ENCODE peak calls at places on chromosome 15, in six cellular contexts. One of them, this sample, is unnamed.
A peak's percentile ranks its signal among the peaks of the same experiment; 100 is the strongest.

GRCh38 chr15:65642588-65642987 is 20.9 kb downstream of the SLC24A1 start:
- DNase-seq in sigmoid colon: no peak
- DNase-seq in GM23338: no peak
- DNase-seq in prostate gland: no peak
- DNase-seq in breast epithelium: no peak
- DNase-seq in suprapubic skin: no peak
- DNase-seq in this sample: no peak

GRCh38 chr15:58475573-58476524 is 44.1 kb downstream of the LIPC start:
- DNase-seq in sigmoid colon: no peak
- DNase-seq in GM23338: no peak
- DNase-seq in prostate gland: no peak
- DNase-seq in breast epithelium: no peak
- DNase-seq in suprapubic skin: no peak
- DNase-seq in this sample: no peak

GRCh38 chr15:48636511-48636910 is 9.0 kb downstream of the FBN1 start:
- DNase-seq in sigmoid colon: no peak
- DNase-seq in GM23338: no peak
- DNase-seq in prostate gland: no peak
- DNase-seq in breast epithelium: no peak
- DNase-seq in suprapubic skin: no peak
- DNase-seq in this sample: no peak

GRCh38 chr15:38002883-38003477 is 68.5 kb downstream of the TMCO5A start:
- DNase-seq in sigmoid colon: no peak
- DNase-seq in GM23338: peak; percentile 83
- DNase-seq in prostate gland: peak; percentile 18
- DNase-seq in breast epithelium: no peak
- DNase-seq in suprapubic skin: no peak
- DNase-seq in this sample: peak; percentile 71

GRCh38 chr15:41571948-41572347 is 12.9 kb downstream of the TYRO3 start:
- DNase-seq in sigmoid colon: no peak
- DNase-seq in GM23338: no peak
- DNase-seq in prostate gland: no peak
- DNase-seq in breast epithelium: no peak
- DNase-seq in suprapubic skin: no peak
- DNase-seq in this sample: no peak

GRCh38 chr15:51227967-51228783 is 110.2 kb downstream of the CYP19A1 start:
- DNase-seq in sigmoid colon: no peak
- DNase-seq in GM23338: peak; percentile 42
- DNase-seq in prostate gland: no peak
- DNase-seq in breast epithelium: no peak
- DNase-seq in suprapubic skin: no peak
- DNase-seq in this sample: no peak

GRCh38 chr15:44501768-44502366 is 35.1 kb upstream of the EIF3J start:
- DNase-seq in sigmoid colon: no peak
- DNase-seq in GM23338: peak; percentile 54
- DNase-seq in prostate gland: no peak
- DNase-seq in breast epithelium: no peak
- DNase-seq in suprapubic skin: no peak
- DNase-seq in this sample: no peak

GRCh38 chr15:70856884-70857546 is 3.1 kb upstream of the LARP6 start:
- DNase-seq in sigmoid colon: peak; percentile 91
- DNase-seq in GM23338: no peak
- DNase-seq in prostate gland: no peak
- DNase-seq in breast epithelium: peak; percentile 43
- DNase-seq in suprapubic skin: no peak
- DNase-seq in this sample: peak; percentile 47

GRCh38 chr15:47820780-47821319 is 103.5 kb downstream of the SEMA6D start:
- DNase-seq in sigmoid colon: no peak
- DNase-seq in GM23338: no peak
- DNase-seq in prostate gland: no peak
- DNase-seq in breast epithelium: no peak
- DNase-seq in suprapubic skin: no peak
- DNase-seq in this sample: no peak

GRCh38 chr15:84398763-84399701 is 163.5 kb downstream of the GOLGA6L4 start:
- DNase-seq in sigmoid colon: no peak
- DNase-seq in GM23338: peak; percentile 4
- DNase-seq in prostate gland: no peak
- DNase-seq in breast epithelium: peak; percentile 12
- DNase-seq in suprapubic skin: peak; percentile 73
- DNase-seq in this sample: no peak

GRCh38 chr15:79977431-79977940 is 6.5 kb upstream of the BCL2A1 start:
- DNase-seq in sigmoid colon: no peak
- DNase-seq in GM23338: no peak
- DNase-seq in prostate gland: no peak
- DNase-seq in breast epithelium: no peak
- DNase-seq in suprapubic skin: no peak
- DNase-seq in this sample: peak; percentile 14
- H3K4me1 ChIP-seq in sigmoid colon: no peaks in the 10 kb centered on the region
- H3K4me1 ChIP-seq in GM23338: no peaks in the 10 kb centered on the region
- H3K4me1 ChIP-seq in prostate gland: no peaks in the 10 kb centered on the region
- H3K4me1 ChIP-seq in breast epithelium: no peaks in the 10 kb centered on the region
- H3K4me1 ChIP-seq in suprapubic skin: peaks cover 6% of the 10 kb centered on the region
- H3K4me1 ChIP-seq in this sample: no peaks in the 10 kb centered on the region

DNA sequence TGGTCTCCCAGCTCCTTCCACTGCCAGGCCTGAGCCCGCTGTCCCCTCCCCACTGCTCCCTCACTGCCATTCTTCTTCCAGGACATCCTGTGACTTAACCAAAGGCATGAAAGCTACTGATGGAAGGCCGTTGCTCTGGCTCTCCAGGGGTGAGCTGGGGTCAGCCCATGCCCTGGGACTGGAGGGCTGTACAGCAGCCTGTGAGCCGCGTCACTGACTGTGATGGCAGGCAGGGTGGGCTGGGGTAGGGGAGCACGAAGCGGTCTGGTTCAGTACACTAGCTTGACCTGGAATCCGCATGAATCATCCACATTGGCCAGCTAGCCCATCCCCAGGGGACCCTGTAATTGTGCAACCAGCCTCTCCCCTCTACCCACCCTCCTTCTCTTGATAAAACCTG is 30.8 kb downstream of the CORO2B start:
- DNase-seq in sigmoid colon: peak; percentile 91
- DNase-seq in GM23338: no peak
- DNase-seq in prostate gland: no peak
- DNase-seq in breast epithelium: peak; percentile 35
- DNase-seq in suprapubic skin: peak; percentile 92
- DNase-seq in this sample: peak; percentile 14
- TF ChIP-seq POLR2AphosphoS5 in sigmoid colon: peak; percentile 42
- TF ChIP-seq POLR2AphosphoS5 in GM23338: no peak
- TF ChIP-seq POLR2AphosphoS5 in prostate gland: no peak
- TF ChIP-seq POLR2AphosphoS5 in breast epithelium: peak; percentile 72
- TF ChIP-seq POLR2AphosphoS5 in suprapubic skin: no peak
- TF ChIP-seq POLR2AphosphoS5 in this sample: no peak

GRCh38 chr15:60392986-60393811 is 4.6 kb downstream of the ANXA2 start:
- DNase-seq in sigmoid colon: peak; percentile 92
- DNase-seq in GM23338: no peak
- DNase-seq in prostate gland: peak; percentile 94
- DNase-seq in breast epithelium: peak; percentile 84
- DNase-seq in suprapubic skin: no peak
- DNase-seq in this sample: peak; percentile 72
- H3K27ac ChIP-seq in sigmoid colon: peak overlapping the region; percentile 98
- H3K27ac ChIP-seq in GM23338: peak overlapping the region; percentile 53
- H3K27ac ChIP-seq in prostate gland: peak overlapping the region; percentile 93
- H3K27ac ChIP-seq in breast epithelium: peak overlapping the region; percentile 99
- H3K27ac ChIP-seq in suprapubic skin: peak overlapping the region; percentile 100
- H3K27ac ChIP-seq in this sample: peak overlapping the region; percentile 98

GRCh38 chr15:78944202-78944625 is 632 bp downstream of the CTSH start:
- DNase-seq in sigmoid colon: no peak
- DNase-seq in GM23338: no peak
- DNase-seq in prostate gland: no peak
- DNase-seq in breast epithelium: no peak
- DNase-seq in suprapubic skin: no peak
- DNase-seq in this sample: peak; percentile 35
- H3K4me1 ChIP-seq in sigmoid colon: peaks cover 14% of the 10 kb centered on the region
- H3K4me1 ChIP-seq in GM23338: no peaks in the 10 kb centered on the region
- H3K4me1 ChIP-seq in prostate gland: no peaks in the 10 kb centered on the region
- H3K4me1 ChIP-seq in breast epithelium: no peaks in the 10 kb centered on the region
- H3K4me1 ChIP-seq in suprapubic skin: peaks cover 25% of the 10 kb centered on the region
- H3K4me1 ChIP-seq in this sample: no peaks in the 10 kb centered on the region

GRCh38 chr15:81295466-81296145 is 28.3 kb downstream of the STARD5 start:
- DNase-seq in sigmoid colon: no peak
- DNase-seq in GM23338: no peak
- DNase-seq in prostate gland: no peak
- DNase-seq in breast epithelium: no peak
- DNase-seq in suprapubic skin: no peak
- DNase-seq in this sample: peak; percentile 10

GRCh38 chr15:81297580-81298575 is 26.1 kb downstream of the STARD5 start:
- DNase-seq in sigmoid colon: no peak
- DNase-seq in GM23338: no peak
- DNase-seq in prostate gland: no peak
- DNase-seq in breast epithelium: no peak
- DNase-seq in suprapubic skin: no peak
- DNase-seq in this sample: peak; percentile 6

GRCh38 chr15:81297147-81297572 is 26.8 kb downstream of the STARD5 start:
- DNase-seq in sigmoid colon: no peak
- DNase-seq in GM23338: no peak
- DNase-seq in prostate gland: no peak
- DNase-seq in breast epithelium: no peak
- DNase-seq in suprapubic skin: no peak
- DNase-seq in this sample: peak; percentile 8

GRCh38 chr15:81296218-81296617 is 27.7 kb downstream of the STARD5 start:
- DNase-seq in sigmoid colon: no peak
- DNase-seq in GM23338: no peak
- DNase-seq in prostate gland: no peak
- DNase-seq in breast epithelium: no peak
- DNase-seq in suprapubic skin: no peak
- DNase-seq in this sample: peak; percentile 7

DNA sequence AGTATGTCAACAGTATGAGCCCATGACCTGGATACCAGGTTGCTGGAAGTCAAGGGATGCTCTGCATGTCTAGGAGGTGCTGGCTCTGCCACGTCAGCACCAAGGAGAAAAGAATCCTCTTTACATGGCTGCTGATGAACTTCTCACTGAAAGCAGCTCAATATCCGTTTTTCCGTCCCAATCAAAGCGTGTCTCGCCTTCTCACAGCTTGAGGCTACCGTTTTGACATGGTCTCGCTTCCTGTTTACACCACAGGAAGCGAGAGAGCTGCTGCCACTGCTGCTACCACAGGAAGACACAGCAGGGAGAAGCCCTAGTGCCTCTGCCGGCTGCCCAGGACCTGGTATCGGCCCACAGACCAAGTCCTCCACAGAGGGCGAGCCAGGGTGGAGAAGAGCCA is 27.3 kb downstream of the STARD5 start:
- DNase-seq in sigmoid colon: peak; percentile 73
- DNase-seq in GM23338: no peak
- DNase-seq in prostate gland: no peak
- DNase-seq in breast epithelium: peak; percentile 37
- DNase-seq in suprapubic skin: no peak
- DNase-seq in this sample: peak; percentile 78
- TF ChIP-seq POLR2AphosphoS5 in sigmoid colon: peak; percentile 36
- TF ChIP-seq POLR2AphosphoS5 in GM23338: no peak
- TF ChIP-seq POLR2AphosphoS5 in prostate gland: no peak
- TF ChIP-seq POLR2AphosphoS5 in breast epithelium: no peak
- TF ChIP-seq POLR2AphosphoS5 in suprapubic skin: peak; percentile 7
- TF ChIP-seq POLR2AphosphoS5 in this sample: peak; percentile 72

DNA sequence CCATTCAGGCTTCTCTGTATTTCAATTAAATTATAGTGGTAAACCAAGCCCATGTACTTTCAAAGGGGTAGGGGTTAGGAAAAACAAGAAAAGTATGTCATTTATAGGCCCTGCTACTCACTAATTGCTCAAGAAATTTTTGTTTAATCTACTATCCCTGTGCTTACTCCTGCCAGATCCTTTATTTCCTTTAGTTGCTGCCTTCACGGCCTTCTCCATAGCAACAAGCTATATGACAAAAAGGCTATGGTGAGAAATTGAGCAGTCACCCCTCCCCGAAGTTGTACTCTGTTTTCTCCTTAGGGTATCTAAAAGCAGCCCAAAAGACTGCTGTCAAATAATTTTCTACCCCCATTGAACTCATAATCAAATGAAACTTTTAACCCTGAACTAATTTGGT is 139.3 kb downstream of the RBPMS2 start:
- DNase-seq in sigmoid colon: no peak
- DNase-seq in GM23338: no peak
- DNase-seq in prostate gland: no peak
- DNase-seq in breast epithelium: no peak
- DNase-seq in suprapubic skin: no peak
- DNase-seq in this sample: no peak
- H3K27ac ChIP-seq in sigmoid colon: peak overlapping the region; percentile 29
- H3K27ac ChIP-seq in GM23338: peak overlapping the region; percentile 87
- H3K27ac ChIP-seq in prostate gland: peak overlapping the region; percentile 42
- H3K27ac ChIP-seq in breast epithelium: peak overlapping the region; percentile 40
- H3K27ac ChIP-seq in suprapubic skin: peak overlapping the region; percentile 50
- H3K27ac ChIP-seq in this sample: peak overlapping the region; percentile 72

DNA sequence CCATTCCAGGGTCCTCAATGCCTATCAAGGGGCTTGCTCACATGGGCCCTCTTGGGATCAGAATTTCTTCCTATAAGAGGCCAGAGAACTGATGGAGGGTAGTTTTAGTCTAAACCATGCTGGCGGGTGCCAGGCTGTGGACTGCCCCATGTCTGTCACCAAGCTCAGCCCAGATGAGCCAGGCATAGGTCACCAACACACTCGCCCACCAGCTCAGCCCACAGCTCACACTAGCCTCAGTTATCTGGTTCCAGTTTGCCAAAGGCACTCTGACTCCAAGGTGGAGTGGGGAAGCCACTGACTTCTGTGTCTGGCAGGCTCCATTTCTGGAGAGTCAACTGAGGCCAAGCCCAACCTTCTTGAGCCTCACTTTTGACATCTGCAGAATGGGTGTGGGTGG is 50.7 kb upstream of the INSYN1 start:
- DNase-seq in sigmoid colon: no peak
- DNase-seq in GM23338: no peak
- DNase-seq in prostate gland: no peak
- DNase-seq in breast epithelium: no peak
- DNase-seq in suprapubic skin: no peak
- DNase-seq in this sample: no peak
- H3K4me1 ChIP-seq in sigmoid colon: peaks cover 35% of the 10 kb centered on the region
- H3K4me1 ChIP-seq in GM23338: no peaks in the 10 kb centered on the region
- H3K4me1 ChIP-seq in prostate gland: peaks cover 6% of the 10 kb centered on the region
- H3K4me1 ChIP-seq in breast epithelium: no peaks in the 10 kb centered on the region
- H3K4me1 ChIP-seq in suprapubic skin: peaks cover 34% of the 10 kb centered on the region
- H3K4me1 ChIP-seq in this sample: peaks cover 18% of the 10 kb centered on the region

DNA sequence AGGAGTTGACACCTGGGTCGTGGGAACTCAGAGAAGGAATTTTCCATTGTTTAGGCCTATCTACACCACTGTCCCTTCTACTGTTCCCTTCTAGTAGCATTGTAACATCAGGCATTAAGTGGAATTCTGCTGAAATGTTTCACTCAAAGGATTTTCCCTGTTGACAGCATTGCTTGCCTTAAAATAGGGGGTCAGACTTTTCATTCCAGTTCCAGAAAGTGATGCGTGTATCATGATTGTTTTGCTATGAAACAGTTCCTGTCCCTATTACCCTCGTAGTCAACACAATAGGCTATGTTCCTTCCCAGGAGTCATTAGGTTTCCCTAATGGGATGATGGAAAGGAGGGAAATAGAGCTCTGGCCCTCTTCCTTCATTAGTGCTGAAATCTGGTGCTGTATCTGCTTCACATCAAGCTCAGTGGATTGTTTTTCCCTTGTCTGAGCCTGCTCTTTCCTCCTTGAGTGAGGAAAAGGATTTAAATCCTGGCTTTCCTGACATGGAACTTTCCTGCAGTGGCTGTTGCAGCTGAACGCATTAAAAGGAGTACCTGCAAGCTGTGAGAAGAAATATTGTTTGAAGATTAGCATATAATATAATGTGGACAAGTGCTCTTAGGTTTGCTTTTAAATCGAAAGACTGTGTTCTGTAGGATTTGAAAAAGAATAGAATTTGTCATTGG is 195.9 kb downstream of the KLHL25 start:
- DNase-seq in sigmoid colon: no peak
- DNase-seq in GM23338: no peak
- DNase-seq in prostate gland: no peak
- DNase-seq in breast epithelium: no peak
- DNase-seq in suprapubic skin: no peak
- DNase-seq in this sample: no peak
- TF ChIP-seq POLR2AphosphoS5 in sigmoid colon: no peak
- TF ChIP-seq POLR2AphosphoS5 in GM23338: no peak
- TF ChIP-seq POLR2AphosphoS5 in prostate gland: no peak
- TF ChIP-seq POLR2AphosphoS5 in breast epithelium: no peak
- TF ChIP-seq POLR2AphosphoS5 in suprapubic skin: no peak
- TF ChIP-seq POLR2AphosphoS5 in this sample: no peak

GRCh38 chr15:80420658-80421057 is 16.5 kb downstream of the ARNT2 start:
- DNase-seq in sigmoid colon: no peak
- DNase-seq in GM23338: no peak
- DNase-seq in prostate gland: no peak
- DNase-seq in breast epithelium: no peak
- DNase-seq in suprapubic skin: no peak
- DNase-seq in this sample: no peak
- H3K27ac ChIP-seq in sigmoid colon: no peak overlapping the region
- H3K27ac ChIP-seq in GM23338: no peak overlapping the region
- H3K27ac ChIP-seq in prostate gland: no peak overlapping the region
- H3K27ac ChIP-seq in breast epithelium: no peak overlapping the region
- H3K27ac ChIP-seq in suprapubic skin: no peak overlapping the region
- H3K27ac ChIP-seq in this sample: no peak overlapping the region